ENCODE peak calls at places on chromosomes 11 and 22, in four cellular contexts. N is A673; V is mammary epithelial cell; X is CD8-positive, alpha-beta T cell. A is an unnamed sample. For H3K4me1 and H3K36me3, the result is how much of the 10 kb centered on the place peaks cover.

GRCh38 chr11:48020092-48020755 is 39.9 kb downstream of the PTPRJ start:
- DNase-seq in X (no peak), N (no peak), V (no peak), A (no peak)

GRCh38 chr11:46675949-46676348 is 24.5 kb downstream of the ARHGAP1 start:
- DNase-seq in X (no peak), V (no peak), N (no peak), A (no peak)

GRCh38 chr22:19599626-19600243 is 75.5 kb upstream of the CLDN5 start:
- DNase-seq in X (no peak), N (no peak), V (no peak), A (peak)

GRCh38 chr11:19102521-19102900 is 14.5 kb upstream of the ZDHHC13 start:
- DNase-seq in X (no peak), V (no peak), N (no peak), A (no peak)

GRCh38 chr11:133904818-133905515 is 51.8 kb downstream of the IGSF9B start:
- DNase-seq in X (no peak), N (no peak), V (no peak), A (no peak)

GRCh38 chr22:32541481-32541880 is 66.9 kb downstream of the FBXO7 start:
- DNase-seq in N (no peak), X (no peak), V (no peak), A (no peak)

GRCh38 chr11:72696866-72697428 is 22.7 kb upstream of the PDE2A start:
- DNase-seq in V (no peak), N (no peak), X (no peak), A (no peak)

GRCh38 chr22:19068784-19069271 is 53.4 kb downstream of the DGCR2 start:
- DNase-seq in V (no peak), X (no peak), N (no peak), A (no peak)

GRCh38 chr11:64763804-64764611 is 4.2 kb upstream of the PYGM start:
- DNase-seq in X (peak), V (no peak), N (no peak), A (no peak)

GRCh38 chr11:34620820-34621792 is at the start of gene EHF:
- DNase-seq in N (no peak), X (no peak), V (peak), A (no peak)

GRCh38 chr11:72446929-72447753 is 12.8 kb upstream of the CLPB start:
- DNase-seq in X (no peak), N (peak), V (peak), A (peak)

GRCh38 chr22:48663297-48663696 is 1164.4 kb downstream of the BRD1 start:
- DNase-seq in N (peak), X (no peak), V (no peak), A (peak)

GRCh38 chr11:45671246-45672171 is 6.1 kb upstream of the CHST1 start:
- DNase-seq in X (no peak), V (no peak), N (no peak), A (no peak)

GRCh38 chr22:23501708-23502107 is 78.4 kb downstream of the IGLL1 start:
- DNase-seq in N (no peak), V (no peak), X (no peak), A (no peak)

GRCh38 chr11:8038811-8039529 is 42.0 kb upstream of the TUB start:
- DNase-seq in N (no peak), X (no peak), V (no peak), A (no peak)

GRCh38 chr11:100354736-100355135 is 332.4 kb upstream of the ARHGAP42 start:
- DNase-seq in V (peak), X (no peak), N (no peak), A (no peak)

GRCh38 chr11:27012254-27012921 is 18.5 kb downstream of the FIBIN start:
- DNase-seq in X (no peak), V (peak), N (peak), A (peak)

GRCh38 chr11:1482581-1483444 is 3.8 kb downstream of the MOB2 start:
- DNase-seq in N (no peak), X (no peak), V (no peak), A (no peak)

GRCh38 chr11:96015911-96016565 is 92.1 kb upstream of the MTMR2 start:
- DNase-seq in N (no peak), X (peak), V (no peak), A (no peak)

GRCh38 chr11:18332302-18332701 is 9.9 kb downstream of the GTF2H1 start:
- DNase-seq in N (no peak), V (no peak), X (no peak), A (no peak)

GRCh38 chr11:2466069-2466801 is 21.4 kb downstream of the KCNQ1 start:
- DNase-seq in N (no peak), X (no peak), V (no peak), A (no peak)

GRCh38 chr11:102914238-102915043 is 39.7 kb upstream of the MMP12 start:
- DNase-seq in V (peak), X (no peak), N (peak), A (no peak)

GRCh38 chr11:43197357-43197756 is 114.4 kb upstream of the API5 start:
- DNase-seq in X (no peak), V (no peak), N (peak), A (peak)

GRCh38 chr11:44304091-44305084 is 5.6 kb downstream of the ALX4 start:
- DNase-seq in X (no peak), N (peak), V (no peak), A (no peak)

GRCh38 chr11:114260077-114260476 is 36.1 kb upstream of the NNMT start:
- DNase-seq in V (no peak), X (no peak), N (no peak), A (no peak)

GRCh38 chr11:114260483-114260882 is 35.7 kb upstream of the NNMT start:
- DNase-seq in X (no peak), V (no peak), N (peak), A (no peak)

GRCh38 chr11:114258696-114259095 is 37.5 kb upstream of the NNMT start:
- DNase-seq in V (no peak), N (no peak), X (no peak), A (no peak)

GRCh38 chr11:114259124-114259526 is 37.1 kb upstream of the NNMT start:
- DNase-seq in X (no peak), N (no peak), V (no peak), A (no peak)

GRCh38 chr11:114259551-114259983 is 36.6 kb upstream of the NNMT start:
- DNase-seq in N (peak), X (no peak), V (no peak), A (no peak)
- H3K4me1 ChIP-seq in N (under half), X (under half), V (under half), A (under half)

GRCh38 chr11:36748856-36749255 is 150.8 kb upstream of the RAG2 start:
- DNase-seq in N (no peak), V (no peak), X (no peak), A (no peak)
- H3K27ac ChIP-seq in N (no peak), V (no peak), X (no peak), A (no peak)

GRCh38 chr22:41271787-41272186 is 14.2 kb downstream of the RANGAP1 start:
- DNase-seq in X (no peak), N (no peak), V (no peak), A (no peak)
- H3K36me3 ChIP-seq in X (half or more), N (half or more), V (half or more), A (half or more)

DNA sequence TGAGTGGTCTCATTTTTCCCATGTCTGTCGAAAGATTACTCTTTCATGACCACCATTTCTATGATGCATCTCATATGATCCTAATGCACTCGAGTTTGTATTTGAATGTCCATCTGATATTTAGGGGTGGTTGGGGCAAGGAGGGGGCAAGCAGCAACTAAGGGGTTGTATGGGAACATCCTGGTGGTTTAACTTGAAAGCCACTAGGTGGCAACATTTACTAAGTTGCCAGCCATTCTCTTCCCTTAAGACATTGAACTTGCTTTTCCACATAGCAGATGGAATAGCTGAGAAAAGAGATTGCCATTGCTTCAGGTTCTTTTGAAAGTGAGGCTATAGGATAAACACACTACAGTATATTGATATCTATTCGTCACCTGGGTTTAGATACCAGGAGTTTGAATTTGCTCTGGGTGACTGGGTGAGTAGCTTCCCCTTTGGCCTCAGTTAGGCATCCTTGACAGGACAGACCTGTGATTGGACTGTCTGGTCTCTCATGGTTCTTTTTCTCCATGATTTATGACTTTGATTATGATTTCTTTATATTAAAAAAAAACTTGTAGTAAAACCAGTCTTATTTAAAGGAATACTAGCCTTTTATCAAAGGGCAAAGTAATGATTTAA is 32.4 kb downstream of the NF2 start:
- DNase-seq in X (no peak), V (peak), N (peak), A (peak)
- H3K4me1 ChIP-seq in X (under half), V (under half), N (under half), A (under half)

DNA sequence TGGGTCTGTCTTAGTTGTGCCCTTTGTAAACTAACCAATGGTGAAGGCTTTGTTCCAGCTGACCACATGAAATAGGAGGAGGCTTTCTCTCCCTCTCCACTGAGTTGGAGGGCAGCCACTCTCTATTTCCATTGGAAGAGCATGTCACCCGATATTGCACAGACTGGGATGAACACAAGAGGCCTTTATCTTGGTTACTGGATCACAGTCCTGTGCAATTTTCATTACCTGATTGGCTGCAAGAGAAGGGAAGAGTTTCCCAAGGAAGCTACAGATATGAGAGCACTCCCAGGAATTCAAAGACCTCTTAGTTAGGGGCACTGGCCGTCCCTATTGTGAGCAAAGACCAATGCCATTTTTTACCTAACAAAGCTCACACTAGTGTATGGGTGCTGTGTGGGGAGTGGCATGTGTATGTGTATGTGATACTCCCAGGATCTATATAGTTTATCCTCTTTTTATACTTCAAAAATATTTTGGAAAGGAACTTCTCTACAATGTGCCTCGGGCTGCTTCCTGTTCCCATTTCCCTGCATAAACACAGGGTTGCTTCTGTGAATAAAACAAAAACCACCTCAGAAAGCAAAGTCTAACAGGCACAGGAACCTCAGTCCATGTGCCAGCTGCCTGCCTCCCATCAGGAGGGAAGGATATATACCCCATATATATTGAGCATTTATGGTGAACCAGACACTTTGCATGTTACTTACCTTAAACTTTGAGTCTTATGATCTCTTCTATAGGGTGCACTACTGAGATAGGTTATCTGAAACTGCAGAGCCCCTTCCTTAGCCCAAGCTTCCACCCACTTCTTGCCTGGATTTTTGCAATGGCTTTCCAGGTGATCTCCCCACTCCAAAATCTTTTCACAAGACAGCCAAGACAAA is 126.5 kb downstream of the RASSF10 start:
- DNase-seq in X (no peak), V (peak), N (no peak), A (peak)
- H3K27ac ChIP-seq in X (no peak), V (peak), N (no peak), A (peak)

GRCh38 chr11:212150-213100 is 4.9 kb downstream of the RIC8A start:
- DNase-seq in N (no peak), X (no peak), V (no peak), A (no peak)
- H3K36me3 ChIP-seq in N (half or more), X (half or more), V (under half), A (half or more)

GRCh38 chr22:29804985-29805384 is 33.1 kb downstream of the ASCC2 start:
- DNase-seq in V (no peak), N (no peak), X (no peak), A (no peak)
- H3K4me1 ChIP-seq in V (under half), N (under half), X (under half), A (under half)

DNA sequence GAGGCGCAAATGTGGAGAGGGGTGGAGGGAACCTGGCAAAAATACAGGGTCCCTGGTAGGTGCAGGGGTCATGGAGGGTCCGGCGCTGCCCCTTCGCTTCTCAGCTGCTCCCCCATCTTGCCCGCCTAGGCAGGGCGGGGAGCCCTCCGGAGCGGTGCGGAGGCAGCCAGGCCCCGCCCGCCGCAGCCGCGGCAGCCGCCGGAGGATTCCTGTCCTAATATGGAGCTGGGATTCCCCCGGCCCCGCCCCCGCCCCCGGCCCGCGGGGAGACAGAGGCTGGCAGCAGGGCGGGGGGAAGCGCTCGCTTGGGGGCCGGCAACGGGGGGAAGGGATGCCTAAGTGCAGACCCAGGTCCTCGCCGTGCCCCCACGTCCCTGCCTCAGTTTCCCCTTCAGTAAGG is 1.0 kb upstream of the NPAS4 start:
- DNase-seq in X (no peak), V (no peak), N (no peak), A (no peak)
- H3K27ac ChIP-seq in X (no peak), V (no peak), N (no peak), A (no peak)

A was measured in SJCRH30.